ENCODE peak calls at places on chromosomes 11 and 22, in six cellular contexts. One of them, this sample, is unnamed.

GRCh38 chr22:45072322-45072903 is 62.6 kb upstream of the PHF21B start:
- DNase-seq in GM06990: no peak
- DNase-seq in NCI-H748 treated with DMSO at 0.1 percent for 48 hours: no peak
- DNase-seq in right lobe of liver: no peak
- DNase-seq in COR-L47: no peak
- DNase-seq in caudate nucleus: peak; percentile 61
- DNase-seq in this sample: no peak

GRCh38 chr22:27223317-27224177 is 566.2 kb downstream of the MIAT start:
- DNase-seq in caudate nucleus: no peak
- DNase-seq in NCI-H748 treated with DMSO at 0.1 percent for 48 hours: no peak
- DNase-seq in COR-L47: no peak
- DNase-seq in right lobe of liver: no peak
- DNase-seq in GM06990: no peak
- DNase-seq in this sample: no peak

GRCh38 chr11:69008774-69009440 is 4.1 kb downstream of the MRGPRF start:
- DNase-seq in GM06990: no peak
- DNase-seq in NCI-H748 treated with DMSO at 0.1 percent for 48 hours: no peak
- DNase-seq in right lobe of liver: peak; percentile 84
- DNase-seq in COR-L47: no peak
- DNase-seq in caudate nucleus: no peak
- DNase-seq in this sample: no peak

GRCh38 chr11:66912361-66912760 is 45.8 kb downstream of the PC start:
- DNase-seq in COR-L47: no peak
- DNase-seq in NCI-H748 treated with DMSO at 0.1 percent for 48 hours: no peak
- DNase-seq in GM06990: no peak
- DNase-seq in caudate nucleus: no peak
- DNase-seq in right lobe of liver: no peak
- DNase-seq in this sample: no peak

GRCh38 chr22:49756201-49756600 is 71.5 kb downstream of the BRD1 start:
- DNase-seq in COR-L47: no peak
- DNase-seq in GM06990: no peak
- DNase-seq in NCI-H748 treated with DMSO at 0.1 percent for 48 hours: no peak
- DNase-seq in caudate nucleus: no peak
- DNase-seq in right lobe of liver: no peak
- DNase-seq in this sample: no peak

GRCh38 chr11:66264893-66265292 is 3.5 kb upstream of the RAB1B start:
- DNase-seq in GM06990: no peak
- DNase-seq in right lobe of liver: no peak
- DNase-seq in NCI-H748 treated with DMSO at 0.1 percent for 48 hours: no peak
- DNase-seq in caudate nucleus: no peak
- DNase-seq in COR-L47: no peak
- DNase-seq in this sample: no peak

GRCh38 chr11:23725752-23726151 is 771.1 kb upstream of the LUZP2 start:
- DNase-seq in NCI-H748 treated with DMSO at 0.1 percent for 48 hours: no peak
- DNase-seq in right lobe of liver: no peak
- DNase-seq in caudate nucleus: no peak
- DNase-seq in GM06990: no peak
- DNase-seq in COR-L47: no peak
- DNase-seq in this sample: no peak

GRCh38 chr22:41286639-41287091 is 678 bp upstream of the RANGAP1 start:
- DNase-seq in GM06990: peak; percentile 54
- DNase-seq in NCI-H748 treated with DMSO at 0.1 percent for 48 hours: peak; percentile 45
- DNase-seq in COR-L47: peak; percentile 18
- DNase-seq in right lobe of liver: peak; percentile 33
- DNase-seq in caudate nucleus: no peak
- DNase-seq in this sample: no peak

GRCh38 chr22:40348025-40348658 is 1.8 kb downstream of the ADSL start:
- DNase-seq in GM06990: no peak
- DNase-seq in NCI-H748 treated with DMSO at 0.1 percent for 48 hours: no peak
- DNase-seq in COR-L47: peak; percentile 40
- DNase-seq in caudate nucleus: peak; percentile 9
- DNase-seq in right lobe of liver: peak; percentile 43
- DNase-seq in this sample: no peak

GRCh38 chr11:86632499-86633269 is 39.7 kb downstream of the ME3 start:
- DNase-seq in NCI-H748 treated with DMSO at 0.1 percent for 48 hours: no peak
- DNase-seq in caudate nucleus: no peak
- DNase-seq in right lobe of liver: no peak
- DNase-seq in COR-L47: no peak
- DNase-seq in GM06990: no peak
- DNase-seq in this sample: no peak

GRCh38 chr11:133794205-133794604 is 51.1 kb downstream of the SPATA19 start:
- DNase-seq in NCI-H748 treated with DMSO at 0.1 percent for 48 hours: no peak
- DNase-seq in right lobe of liver: no peak
- DNase-seq in GM06990: no peak
- DNase-seq in caudate nucleus: no peak
- DNase-seq in COR-L47: no peak
- DNase-seq in this sample: no peak

GRCh38 chr11:70574725-70575347 is 176.5 kb downstream of the CTTN start:
- DNase-seq in right lobe of liver: peak; percentile 46
- DNase-seq in caudate nucleus: no peak
- DNase-seq in NCI-H748 treated with DMSO at 0.1 percent for 48 hours: no peak
- DNase-seq in GM06990: no peak
- DNase-seq in COR-L47: no peak
- DNase-seq in this sample: no peak

GRCh38 chr11:74956387-74956786 is 7.3 kb downstream of the SPCS2 start:
- DNase-seq in NCI-H748 treated with DMSO at 0.1 percent for 48 hours: no peak
- DNase-seq in caudate nucleus: no peak
- DNase-seq in COR-L47: no peak
- DNase-seq in right lobe of liver: no peak
- DNase-seq in GM06990: no peak
- DNase-seq in this sample: no peak